ENCODE peak calls at places on chromosomes 12 and 14, in six cellular contexts. P is AG04450, O is Peyer's patch, G is PC-3, C is HCT116, D is fibroblast of lung. T is an unnamed sample.

GRCh38 chr12:45546545-45546944 is 183.0 kb upstream of the ARID2 start:
- DNase-seq in C (no peak), O (no peak), G (no peak), P (no peak), D (no peak), T (no peak)

GRCh38 chr12:101992091-101992490 is 69.7 kb downstream of the WASHC3 start:
- DNase-seq in O (no peak), D (no peak), P (no peak), C (no peak), G (no peak), T (no peak)

GRCh38 chr12:3973939-3974644 is 100.9 kb upstream of the PARP11 start:
- DNase-seq in G (no peak), P (no peak), C (no peak), D (no peak), O (no peak), T (peak; percentile 13)

GRCh38 chr14:74754157-74754556 is 9.0 kb upstream of the YLPM1 start:
- DNase-seq in O (no peak), D (no peak), P (no peak), C (no peak), G (no peak), T (no peak)

GRCh38 chr14:41925409-41925808 is 318.7 kb downstream of the LRFN5 start:
- DNase-seq in C (peak; percentile 10), D (peak; percentile 2), O (no peak), G (peak; percentile 63), P (no peak), T (no peak)

GRCh38 chr12:31715283-31715825 is 13.5 kb downstream of the AMN1 start:
- DNase-seq in O (no peak), P (no peak), C (no peak), G (no peak), D (peak; percentile 62), T (peak; percentile 63)

GRCh38 chr14:50668852-50669194 is 717 bp upstream of the SAV1 start:
- DNase-seq in D (no peak), O (no peak), C (no peak), G (no peak), P (no peak), T (no peak)

GRCh38 chr12:10182662-10183061 is 3.8 kb downstream of the TMEM52B start:
- DNase-seq in O (no peak), D (peak; percentile 41), G (peak; percentile 63), P (no peak), C (no peak), T (no peak)

GRCh38 chr12:61894168-61894567 is 366.0 kb upstream of the USP15 start:
- DNase-seq in O (no peak), C (no peak), D (no peak), G (no peak), P (no peak), T (no peak)

GRCh38 chr12:109738878-109739665 is 25.4 kb downstream of the FAM222A start:
- DNase-seq in P (no peak), C (no peak), D (peak; percentile 32), O (no peak), G (peak; percentile 11), T (no peak)

DNA sequence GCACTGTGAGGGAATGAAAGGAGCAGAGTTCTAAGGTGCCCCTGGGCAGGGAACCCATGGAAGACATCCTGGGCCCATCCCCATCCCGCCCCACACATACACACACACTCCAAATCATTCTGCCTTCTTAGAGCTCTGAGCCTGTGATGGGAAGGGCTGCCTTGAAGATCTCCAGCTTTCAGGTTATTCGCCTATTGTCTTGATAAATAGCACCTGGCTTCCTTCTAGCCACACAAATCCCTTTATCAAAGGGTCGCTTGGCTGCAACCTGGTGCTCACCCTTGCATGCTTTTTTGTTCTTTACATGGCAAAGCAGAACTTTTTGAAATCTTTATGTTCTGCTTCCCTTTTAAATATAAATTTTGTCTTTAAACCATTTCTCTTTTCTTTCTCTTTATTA is 112.2 kb upstream of the TMTC1 start:
- DNase-seq in O (no peak), P (no peak), D (no peak), C (no peak), G (no peak), T (no peak)
- H3K27me3 ChIP-seq in O (no peaks in the 10 kb centered on the region), P (no peaks in the 10 kb centered on the region), D (no peaks in the 10 kb centered on the region), C (peaks cover 5% of the 10 kb centered on the region), G (peaks cover 4% of the 10 kb centered on the region), T (no peaks in the 10 kb centered on the region)

GRCh38 chr12:132222096-132222807 is 78.0 kb downstream of the NOC4L start:
- DNase-seq in P (no peak), C (peak; percentile 71), O (peak; percentile 67), D (no peak), G (peak; percentile 37), T (no peak)
- H3K27me3 ChIP-seq in P (no peaks in the 10 kb centered on the region), C (peaks cover 8% of the 10 kb centered on the region), O (no peaks in the 10 kb centered on the region), D (no peaks in the 10 kb centered on the region), G (peaks cover 46% of the 10 kb centered on the region), T (no peaks in the 10 kb centered on the region)

GRCh38 chr14:100904307-100905019 is 941 bp upstream of the RTL1 start:
- DNase-seq in P (no peak), G (peak; percentile 15), C (no peak), D (peak; percentile 27), O (no peak), T (no peak)

GRCh38 chr14:100902295-100902694 is 1.2 kb downstream of the RTL1 start:
- DNase-seq in C (peak; percentile 7), G (peak; percentile 37), D (no peak), O (no peak), P (no peak), T (no peak)

GRCh38 chr14:100905166-100905565 is 1.6 kb upstream of the RTL1 start:
- DNase-seq in C (no peak), D (no peak), O (no peak), G (no peak), P (no peak), T (no peak)

GRCh38 chr14:100902792-100903191 is 730 bp downstream of the RTL1 start:
- DNase-seq in C (no peak), D (no peak), O (no peak), P (no peak), G (no peak), T (no peak)

GRCh38 chr14:100903672-100904185 is at the start of gene RTL1:
- DNase-seq in G (no peak), C (no peak), D (no peak), O (no peak), P (no peak), T (no peak)
- H3K27me3 ChIP-seq in G (peaks cover under 1% of the 10 kb centered on the region), C (peaks cover 6% of the 10 kb centered on the region), D (peaks cover 2% of the 10 kb centered on the region), O (no peaks in the 10 kb centered on the region), P (peaks cover 22% of the 10 kb centered on the region), T (no peaks in the 10 kb centered on the region)

DNA sequence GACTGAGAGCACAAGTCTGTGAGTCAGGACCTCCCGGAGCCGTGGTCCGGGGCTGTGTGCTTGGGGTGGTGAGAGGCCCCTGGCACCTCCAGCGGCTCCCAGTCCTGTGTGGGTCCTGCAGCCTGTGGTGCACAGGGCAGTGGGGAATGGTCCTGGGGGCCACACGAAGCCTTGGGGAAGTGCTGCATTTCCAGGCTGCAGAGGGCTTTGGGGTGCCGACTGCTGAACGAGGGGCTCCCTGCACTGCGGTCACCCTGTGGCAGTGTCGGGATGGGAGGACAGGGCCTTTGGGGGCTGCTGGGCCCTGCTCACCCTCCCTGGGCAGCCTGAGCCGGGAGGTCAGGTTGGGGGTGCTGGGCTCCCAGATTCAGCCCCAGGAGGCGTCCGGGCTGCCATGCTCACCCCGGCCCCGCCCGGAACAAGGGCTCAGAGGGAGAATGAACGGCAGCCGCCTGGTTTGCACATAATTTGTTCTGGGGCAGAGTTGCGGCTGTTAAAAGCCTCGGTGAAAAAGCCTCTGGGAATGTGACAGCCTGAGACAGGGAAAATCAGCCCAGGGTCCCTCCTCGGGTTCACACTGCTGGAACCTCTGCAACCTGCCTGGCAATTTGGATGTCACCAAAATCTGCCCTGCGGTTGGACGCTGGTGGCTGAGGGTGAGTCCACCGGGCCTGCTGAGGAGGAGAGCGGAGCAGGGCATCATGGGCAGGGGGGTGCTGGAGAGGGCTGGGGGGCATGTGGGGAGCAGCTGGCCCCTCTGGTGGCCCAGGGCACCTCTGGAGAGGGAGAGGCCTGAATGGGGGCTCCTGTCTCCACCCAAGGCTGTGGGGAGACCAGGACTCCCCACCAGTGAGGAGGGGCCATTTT is 109.2 kb downstream of the KIF26A start:
- DNase-seq in D (no peak), G (no peak), C (no peak), O (no peak), P (no peak), T (no peak)
- H3K27me3 ChIP-seq in D (no peaks in the 10 kb centered on the region), G (peaks cover 4% of the 10 kb centered on the region), C (no peaks in the 10 kb centered on the region), O (no peaks in the 10 kb centered on the region), P (no peaks in the 10 kb centered on the region), T (no peaks in the 10 kb centered on the region)

GRCh38 chr14:97458302-97459137 is 661.3 kb downstream of the VRK1 start:
- DNase-seq in O (peak; percentile 75), G (no peak), C (no peak), D (no peak), P (no peak), T (peak; percentile 48)
- H3K27me3 ChIP-seq in O (no peaks in the 10 kb centered on the region), G (peaks cover 38% of the 10 kb centered on the region), C (no peaks in the 10 kb centered on the region), D (no peaks in the 10 kb centered on the region), P (no peaks in the 10 kb centered on the region), T (no peaks in the 10 kb centered on the region)

DNA sequence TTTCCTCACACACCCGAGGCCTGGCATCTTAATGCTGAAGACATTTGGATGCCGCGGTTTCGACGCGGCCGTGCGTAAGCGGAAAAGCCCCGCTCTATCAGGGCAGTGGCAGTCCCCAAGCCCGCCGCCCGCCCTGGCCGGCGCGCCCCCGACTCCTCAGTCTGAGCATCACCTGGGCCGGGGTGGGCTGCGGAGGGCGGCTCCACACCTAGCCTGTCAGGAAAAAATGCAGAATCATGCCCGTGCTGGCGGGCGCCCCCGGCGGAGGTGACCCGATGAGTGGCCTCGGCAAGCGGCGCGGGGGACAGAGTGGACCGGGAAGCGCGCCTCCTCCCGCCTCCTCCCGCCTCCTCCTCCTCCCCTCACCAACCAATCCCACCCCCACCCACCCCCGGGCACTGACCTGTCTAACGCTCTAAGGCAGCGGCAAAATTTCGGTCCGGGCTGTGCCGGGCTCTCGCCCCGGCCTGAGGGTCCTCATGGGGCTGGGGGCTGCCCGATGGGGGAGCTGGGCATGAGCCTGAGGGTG is 568 bp downstream of the B4GALNT1 start:
- DNase-seq in O (no peak), D (peak; percentile 32), C (no peak), P (no peak), G (peak; percentile 25), T (no peak)
- H3K27me3 ChIP-seq in O (no peaks in the 10 kb centered on the region), D (peaks cover 16% of the 10 kb centered on the region), C (no peaks in the 10 kb centered on the region), P (peaks cover 36% of the 10 kb centered on the region), G (no peaks in the 10 kb centered on the region), T (no peaks in the 10 kb centered on the region)

GRCh38 chr14:103164006-103164405 is 40.7 kb downstream of the TNFAIP2 start:
- DNase-seq in P (no peak), C (no peak), O (no peak), G (no peak), D (no peak), T (no peak)
- H3K27me3 ChIP-seq in P (peaks cover 61% of the 10 kb centered on the region), C (no peaks in the 10 kb centered on the region), O (no peaks in the 10 kb centered on the region), G (no peaks in the 10 kb centered on the region), D (peaks cover 22% of the 10 kb centered on the region), T (no peaks in the 10 kb centered on the region)

DNA sequence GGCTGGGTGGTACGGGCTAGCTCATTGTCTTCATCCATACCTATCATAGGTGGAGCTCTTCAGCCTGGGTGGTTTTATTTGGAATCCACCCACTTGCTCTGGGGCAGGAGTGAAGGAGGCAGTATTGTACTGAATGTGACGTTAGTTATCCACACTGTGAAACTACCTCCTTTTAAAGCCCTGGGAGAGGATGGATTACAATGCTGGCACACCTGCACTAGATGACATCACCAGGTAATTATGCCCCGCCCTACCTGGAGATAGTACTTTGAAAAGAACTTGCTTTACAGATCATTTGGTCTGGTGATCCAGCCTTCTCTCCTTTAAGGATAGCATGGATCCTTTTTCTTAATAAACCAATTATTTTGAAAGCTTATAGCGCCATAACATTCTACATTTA is 78.0 kb downstream of the B4GALNT3 start:
- DNase-seq in G (peak; percentile 75), C (peak; percentile 29), D (no peak), O (no peak), P (no peak), T (no peak)
- H3K27me3 ChIP-seq in G (no peaks in the 10 kb centered on the region), C (no peaks in the 10 kb centered on the region), D (peaks cover 2% of the 10 kb centered on the region), O (no peaks in the 10 kb centered on the region), P (peaks cover 28% of the 10 kb centered on the region), T (peaks cover 2% of the 10 kb centered on the region)